ENCODE peak calls at places on chromosomes 3 and 15, in seven cellular contexts. S, E, C, I, Z, W and Y are unnamed samples.
A peak's percentile ranks its signal among the peaks of the same experiment; 100 is the strongest.

GRCh38 chr3:19947549-19948071 is 713 bp downstream of the RAB5A start:
- DNase-seq in I (peak; percentile 54), Z (peak; percentile 53), S (no peak), C (peak; percentile 35), W (peak; percentile 39), E (peak; percentile 66), Y (peak; percentile 39)

GRCh38 chr15:72197460-72198409 is at the start of gene GRAMD2A:
- DNase-seq in W (no peak), Z (no peak), S (no peak), C (peak; percentile 72), I (no peak), E (peak; percentile 34), Y (no peak)

GRCh38 chr3:177569823-177570657 is 372.8 kb upstream of the TBL1XR1 start:
- DNase-seq in C (no peak), E (no peak), Z (no peak), S (no peak), I (no peak), W (no peak), Y (peak; percentile 18)

GRCh38 chr3:187209501-187209900 is 12.2 kb downstream of the RTP1 start:
- DNase-seq in E (no peak), C (no peak), I (no peak), S (no peak), W (no peak), Z (no peak), Y (no peak)

GRCh38 chr15:81157195-81157938 is 23.3 kb downstream of the CFAP161 start:
- DNase-seq in I (no peak), Z (no peak), E (no peak), W (no peak), C (no peak), S (no peak), Y (no peak)

GRCh38 chr15:100175406-100176114 is 166.2 kb downstream of the ADAMTS17 start:
- DNase-seq in S (no peak), C (no peak), W (no peak), Z (no peak), E (no peak), I (no peak), Y (no peak)

GRCh38 chr3:36244728-36245127 is 135.6 kb upstream of the STAC start:
- DNase-seq in Z (no peak), I (no peak), E (no peak), C (no peak), S (no peak), W (no peak), Y (no peak)

GRCh38 chr15:99155961-99156443 is 51.1 kb downstream of the SYNM start:
- DNase-seq in I (no peak), Z (no peak), W (no peak), E (no peak), C (no peak), S (no peak), Y (peak; percentile 2)

GRCh38 chr3:111812680-111813079 is 46.4 kb upstream of the PHLDB2 start:
- DNase-seq in S (no peak), W (no peak), E (no peak), C (no peak), I (no peak), Z (no peak), Y (no peak)

GRCh38 chr3:56689303-56689702 is 6.2 kb upstream of the TASOR start:
- DNase-seq in S (no peak), W (no peak), C (no peak), E (no peak), Z (no peak), I (no peak), Y (no peak)

GRCh38 chr3:173912126-173912525 is 514.6 kb downstream of the NLGN1 start:
- DNase-seq in W (no peak), I (no peak), C (no peak), Z (no peak), S (no peak), E (no peak), Y (no peak)